ENCODE peak calls at places on chromosomes 5 and 9, in four cellular contexts. One of them, this sample, is unnamed.

GRCh38 chr5:54217826-54218503 is 92.4 kb downstream of the ARL15 start:
- DNase-seq in choroid plexus epithelial cell: peak
- DNase-seq in fibroblast of lung: peak
- DNase-seq in fibroblast of pulmonary artery: peak
- DNase-seq in this sample: peak

GRCh38 chr5:74199436-74200210 is 440.9 kb downstream of the ENC1 start:
- DNase-seq in choroid plexus epithelial cell: no peak
- DNase-seq in fibroblast of lung: peak
- DNase-seq in fibroblast of pulmonary artery: no peak
- DNase-seq in this sample: no peak

GRCh38 chr9:978117-978830 is 1.8 kb downstream of the DMRT3 start:
- DNase-seq in choroid plexus epithelial cell: no peak
- DNase-seq in fibroblast of lung: no peak
- DNase-seq in fibroblast of pulmonary artery: no peak
- DNase-seq in this sample: no peak

GRCh38 chr9:36748322-36748899 is 175.7 kb downstream of the MELK start:
- DNase-seq in choroid plexus epithelial cell: peak
- DNase-seq in fibroblast of lung: peak
- DNase-seq in fibroblast of pulmonary artery: peak
- DNase-seq in this sample: peak

GRCh38 chr9:82091610-82092009 is 103.0 kb downstream of the SPATA31D1 start:
- DNase-seq in choroid plexus epithelial cell: no peak
- DNase-seq in fibroblast of lung: no peak
- DNase-seq in fibroblast of pulmonary artery: no peak
- DNase-seq in this sample: no peak

GRCh38 chr5:38979535-38979934 is 94.7 kb downstream of the RICTOR start:
- DNase-seq in choroid plexus epithelial cell: no peak
- DNase-seq in fibroblast of lung: no peak
- DNase-seq in fibroblast of pulmonary artery: no peak
- DNase-seq in this sample: no peak

GRCh38 chr9:13721481-13722235 is 442.2 kb upstream of the MPDZ start:
- DNase-seq in choroid plexus epithelial cell: peak
- DNase-seq in fibroblast of lung: peak
- DNase-seq in fibroblast of pulmonary artery: peak
- DNase-seq in this sample: peak

GRCh38 chr5:53041071-53041692 is 52.0 kb downstream of the ITGA2 start:
- DNase-seq in choroid plexus epithelial cell: peak
- DNase-seq in fibroblast of lung: peak
- DNase-seq in fibroblast of pulmonary artery: peak
- DNase-seq in this sample: peak

GRCh38 chr5:118326496-118327045 is 661.8 kb downstream of the DTWD2 start:
- DNase-seq in choroid plexus epithelial cell: peak
- DNase-seq in fibroblast of lung: peak
- DNase-seq in fibroblast of pulmonary artery: peak
- DNase-seq in this sample: no peak

GRCh38 chr9:33354651-33355211 is 47.6 kb downstream of the AQP7 start:
- DNase-seq in choroid plexus epithelial cell: peak
- DNase-seq in fibroblast of lung: peak
- DNase-seq in fibroblast of pulmonary artery: peak
- DNase-seq in this sample: peak

GRCh38 chr9:131661954-131662621 is 77.8 kb downstream of the RAPGEF1 start:
- DNase-seq in choroid plexus epithelial cell: no peak
- DNase-seq in fibroblast of lung: no peak
- DNase-seq in fibroblast of pulmonary artery: no peak
- DNase-seq in this sample: no peak

GRCh38 chr5:16568875-16569580 is 47.8 kb downstream of the RETREG1 start:
- DNase-seq in choroid plexus epithelial cell: peak
- DNase-seq in fibroblast of lung: peak
- DNase-seq in fibroblast of pulmonary artery: peak
- DNase-seq in this sample: peak

GRCh38 chr5:24353606-24354005 is 291.2 kb downstream of the CDH10 start:
- DNase-seq in choroid plexus epithelial cell: no peak
- DNase-seq in fibroblast of lung: no peak
- DNase-seq in fibroblast of pulmonary artery: no peak
- DNase-seq in this sample: no peak

GRCh38 chr5:425714-426113 is 17.3 kb upstream of the EXOC3 start:
- DNase-seq in choroid plexus epithelial cell: peak
- DNase-seq in fibroblast of lung: no peak
- DNase-seq in fibroblast of pulmonary artery: peak
- DNase-seq in this sample: peak

GRCh38 chr5:150044334-150044681 is 42.0 kb downstream of the CSF1R start:
- DNase-seq in choroid plexus epithelial cell: peak
- DNase-seq in fibroblast of lung: peak
- DNase-seq in fibroblast of pulmonary artery: peak
- DNase-seq in this sample: peak

GRCh38 chr5:179293276-179293675 is 52.0 kb downstream of the ADAMTS2 start:
- DNase-seq in choroid plexus epithelial cell: no peak
- DNase-seq in fibroblast of lung: peak
- DNase-seq in fibroblast of pulmonary artery: no peak
- DNase-seq in this sample: peak

GRCh38 chr9:129069128-129069824 is 11.6 kb upstream of the DOLPP1 start:
- DNase-seq in choroid plexus epithelial cell: peak
- DNase-seq in fibroblast of lung: no peak
- DNase-seq in fibroblast of pulmonary artery: peak
- DNase-seq in this sample: peak

GRCh38 chr5:88702328-88702727 is 180.7 kb downstream of the MEF2C start:
- DNase-seq in choroid plexus epithelial cell: peak
- DNase-seq in fibroblast of lung: no peak
- DNase-seq in fibroblast of pulmonary artery: no peak
- DNase-seq in this sample: no peak

GRCh38 chr5:149429839-149430721 is 51.0 kb upstream of the IL17B start:
- DNase-seq in choroid plexus epithelial cell: peak
- DNase-seq in fibroblast of lung: peak
- DNase-seq in fibroblast of pulmonary artery: peak
- DNase-seq in this sample: peak

GRCh38 chr5:75466317-75466716 is 45.1 kb downstream of the CERT1 start:
- DNase-seq in choroid plexus epithelial cell: no peak
- DNase-seq in fibroblast of lung: no peak
- DNase-seq in fibroblast of pulmonary artery: no peak
- DNase-seq in this sample: no peak

GRCh38 chr5:14959443-14960119 is 88.0 kb upstream of the ANKH start:
- DNase-seq in choroid plexus epithelial cell: peak
- DNase-seq in fibroblast of lung: no peak
- DNase-seq in fibroblast of pulmonary artery: no peak
- DNase-seq in this sample: no peak

GRCh38 chr5:136251502-136251901 is 58.5 kb upstream of the SMIM32 start:
- DNase-seq in choroid plexus epithelial cell: no peak
- DNase-seq in fibroblast of lung: no peak
- DNase-seq in fibroblast of pulmonary artery: no peak
- DNase-seq in this sample: no peak

GRCh38 chr9:137286980-137287383 is 9.5 kb downstream of the TOR4A start:
- DNase-seq in choroid plexus epithelial cell: peak
- DNase-seq in fibroblast of lung: peak
- DNase-seq in fibroblast of pulmonary artery: peak
- DNase-seq in this sample: peak

GRCh38 chr5:32233696-32234447 is 59.8 kb upstream of the GOLPH3 start:
- DNase-seq in choroid plexus epithelial cell: peak
- DNase-seq in fibroblast of lung: peak
- DNase-seq in fibroblast of pulmonary artery: peak
- DNase-seq in this sample: peak

GRCh38 chr5:56516936-56517521 is 283.9 kb upstream of the ANKRD55 start:
- DNase-seq in choroid plexus epithelial cell: peak
- DNase-seq in fibroblast of lung: no peak
- DNase-seq in fibroblast of pulmonary artery: peak
- DNase-seq in this sample: peak

GRCh38 chr5:156815988-156816599 is 34.0 kb upstream of the PPP1R2B start:
- DNase-seq in choroid plexus epithelial cell: peak
- DNase-seq in fibroblast of lung: peak
- DNase-seq in fibroblast of pulmonary artery: peak
- DNase-seq in this sample: peak

GRCh38 chr5:40831346-40832210 is 3.4 kb downstream of the RPL37 start:
- DNase-seq in choroid plexus epithelial cell: no peak
- DNase-seq in fibroblast of lung: peak
- DNase-seq in fibroblast of pulmonary artery: no peak
- DNase-seq in this sample: no peak

GRCh38 chr5:28408186-28408585 is 1369.8 kb upstream of the CDH9 start:
- DNase-seq in choroid plexus epithelial cell: peak
- DNase-seq in fibroblast of lung: peak
- DNase-seq in fibroblast of pulmonary artery: peak
- DNase-seq in this sample: peak

GRCh38 chr9:122821278-122821952 is 7.0 kb downstream of the PDCL start:
- DNase-seq in choroid plexus epithelial cell: peak
- DNase-seq in fibroblast of lung: no peak
- DNase-seq in fibroblast of pulmonary artery: peak
- DNase-seq in this sample: peak

GRCh38 chr5:33891731-33892418 is at the start of gene ADAMTS12:
- DNase-seq in choroid plexus epithelial cell: peak
- DNase-seq in fibroblast of lung: peak
- DNase-seq in fibroblast of pulmonary artery: peak
- DNase-seq in this sample: peak

GRCh38 chr9:96085536-96086143 is 210.1 kb downstream of the ERCC6L2 start:
- DNase-seq in choroid plexus epithelial cell: no peak
- DNase-seq in fibroblast of lung: no peak
- DNase-seq in fibroblast of pulmonary artery: no peak
- DNase-seq in this sample: no peak

GRCh38 chr9:93963969-93964368 is 8.8 kb upstream of the BARX1 start:
- DNase-seq in choroid plexus epithelial cell: peak
- DNase-seq in fibroblast of lung: no peak
- DNase-seq in fibroblast of pulmonary artery: no peak
- DNase-seq in this sample: no peak

GRCh38 chr9:136593581-136593980 is 47.7 kb upstream of the NOTCH1 start:
- DNase-seq in choroid plexus epithelial cell: no peak
- DNase-seq in fibroblast of lung: no peak
- DNase-seq in fibroblast of pulmonary artery: no peak
- DNase-seq in this sample: no peak

GRCh38 chr5:64165500-64166200 is at the start of gene RNF180:
- DNase-seq in choroid plexus epithelial cell: peak
- DNase-seq in fibroblast of lung: peak
- DNase-seq in fibroblast of pulmonary artery: peak
- DNase-seq in this sample: peak

GRCh38 chr5:56681346-56681745 is 134.0 kb upstream of the MAP3K1 start:
- DNase-seq in choroid plexus epithelial cell: peak
- DNase-seq in fibroblast of lung: peak
- DNase-seq in fibroblast of pulmonary artery: peak
- DNase-seq in this sample: peak

GRCh38 chr5:157516626-157517325 is 56.8 kb downstream of the NIPAL4 start:
- DNase-seq in choroid plexus epithelial cell: peak
- DNase-seq in fibroblast of lung: peak
- DNase-seq in fibroblast of pulmonary artery: peak
- DNase-seq in this sample: peak

DNA sequence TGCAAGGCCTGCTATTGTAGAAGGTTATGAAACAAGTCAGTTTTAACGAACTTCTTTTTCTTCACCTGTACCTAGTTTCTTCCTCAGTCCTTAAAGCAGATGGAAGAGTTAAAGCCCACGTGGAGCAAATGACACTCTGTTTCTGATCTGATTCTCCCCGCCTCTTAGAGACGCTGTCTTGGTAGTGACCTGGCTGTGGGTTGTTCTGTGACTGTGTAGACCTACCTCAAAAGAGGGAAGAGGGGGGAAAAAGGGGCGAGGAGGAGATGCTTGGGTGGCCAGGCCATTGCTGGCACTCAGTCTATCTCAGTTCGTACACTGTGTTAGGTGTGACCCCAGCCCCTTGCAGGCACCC is 610 bp downstream of the GFRA3 start:
- DNase-seq in choroid plexus epithelial cell: no peak
- DNase-seq in fibroblast of lung: no peak
- DNase-seq in fibroblast of pulmonary artery: no peak
- DNase-seq in this sample: no peak
- H3K4me3 ChIP-seq in choroid plexus epithelial cell: peak
- H3K4me3 ChIP-seq in fibroblast of lung: no peak
- H3K4me3 ChIP-seq in fibroblast of pulmonary artery: peak
- H3K4me3 ChIP-seq in this sample: peak

GRCh38 chr5:178074266-178074952 is 38.9 kb upstream of the N4BP3 start:
- DNase-seq in choroid plexus epithelial cell: peak
- DNase-seq in fibroblast of lung: peak
- DNase-seq in fibroblast of pulmonary artery: no peak
- DNase-seq in this sample: no peak
- TF ChIP-seq CTCF in choroid plexus epithelial cell: peak
- TF ChIP-seq CTCF in fibroblast of lung: no peak
- TF ChIP-seq CTCF in fibroblast of pulmonary artery: no peak
- TF ChIP-seq CTCF in this sample: no peak

DNA sequence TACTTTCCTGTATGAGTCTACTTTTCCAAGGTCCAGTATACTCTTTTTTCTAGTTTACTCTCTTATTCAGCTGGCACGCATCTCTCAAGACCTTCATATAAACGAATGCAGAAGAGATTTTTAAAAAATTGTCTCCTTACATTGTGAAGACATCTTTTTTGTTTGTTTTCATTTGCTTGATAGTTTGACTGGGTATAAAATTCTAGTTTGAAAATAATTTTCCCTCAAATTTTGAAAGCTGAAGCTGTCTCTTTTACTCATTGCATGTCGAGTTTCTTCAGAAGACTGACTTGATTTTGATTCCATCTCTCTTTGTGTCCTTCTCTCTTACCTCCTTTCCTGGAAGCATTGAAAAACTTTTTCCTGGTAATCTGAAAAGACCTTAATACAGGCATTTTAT is 3.1 kb upstream of the PCDHB11 start:
- DNase-seq in choroid plexus epithelial cell: no peak
- DNase-seq in fibroblast of lung: no peak
- DNase-seq in fibroblast of pulmonary artery: no peak
- DNase-seq in this sample: no peak
- H3K4me3 ChIP-seq in choroid plexus epithelial cell: no peak
- H3K4me3 ChIP-seq in fibroblast of lung: no peak
- H3K4me3 ChIP-seq in fibroblast of pulmonary artery: no peak
- H3K4me3 ChIP-seq in this sample: no peak

GRCh38 chr9:84317563-84317962 is 23.0 kb downstream of the SLC28A3 start:
- DNase-seq in choroid plexus epithelial cell: no peak
- DNase-seq in fibroblast of lung: no peak
- DNase-seq in fibroblast of pulmonary artery: no peak
- DNase-seq in this sample: no peak
- TF ChIP-seq CTCF in choroid plexus epithelial cell: peak
- TF ChIP-seq CTCF in fibroblast of lung: no peak
- TF ChIP-seq CTCF in fibroblast of pulmonary artery: peak
- TF ChIP-seq CTCF in this sample: peak

GRCh38 chr5:120450910-120451309 is 13.2 kb upstream of the PRR16 start:
- DNase-seq in choroid plexus epithelial cell: no peak
- DNase-seq in fibroblast of lung: no peak
- DNase-seq in fibroblast of pulmonary artery: no peak
- DNase-seq in this sample: no peak

GRCh38 chr5:120457839-120458507 is 6.1 kb upstream of the PRR16 start:
- DNase-seq in choroid plexus epithelial cell: peak
- DNase-seq in fibroblast of lung: peak
- DNase-seq in fibroblast of pulmonary artery: peak
- DNase-seq in this sample: peak

GRCh38 chr5:120452471-120452870 is 11.6 kb upstream of the PRR16 start:
- DNase-seq in choroid plexus epithelial cell: no peak
- DNase-seq in fibroblast of lung: peak
- DNase-seq in fibroblast of pulmonary artery: no peak
- DNase-seq in this sample: no peak

GRCh38 chr5:120451445-120451844 is 12.7 kb upstream of the PRR16 start:
- DNase-seq in choroid plexus epithelial cell: no peak
- DNase-seq in fibroblast of lung: no peak
- DNase-seq in fibroblast of pulmonary artery: no peak
- DNase-seq in this sample: no peak

GRCh38 chr5:120454094-120454798 is 9.9 kb upstream of the PRR16 start:
- DNase-seq in choroid plexus epithelial cell: peak
- DNase-seq in fibroblast of lung: peak
- DNase-seq in fibroblast of pulmonary artery: peak
- DNase-seq in this sample: peak
- H3K4me3 ChIP-seq in choroid plexus epithelial cell: no peak
- H3K4me3 ChIP-seq in fibroblast of lung: no peak
- H3K4me3 ChIP-seq in fibroblast of pulmonary artery: no peak
- H3K4me3 ChIP-seq in this sample: no peak